ENCODE peak calls at places on chromosomes 16 and 17, in five cellular contexts. O is HepG2, X is A673, Q is fibroblast of lung, W is astrocyte. D is an unnamed sample.

GRCh38 chr17:48554412-48555090 is 9.6 kb upstream of the HOXB2 start:
- DNase-seq in X (peak; percentile 47), W (peak; percentile 23), O (no peak), Q (peak; percentile 34), D (no peak)

GRCh38 chr17:19979917-19980770 is 2.5 kb upstream of the AKAP10 start:
- DNase-seq in O (no peak), Q (no peak), W (no peak), X (no peak), D (no peak)

GRCh38 chr16:50311891-50312501 is 45.6 kb downstream of the ADCY7 start:
- DNase-seq in O (no peak), Q (no peak), W (no peak), X (no peak), D (no peak)

GRCh38 chr16:84989791-84990620 is 21.3 kb downstream of the ZDHHC7 start:
- DNase-seq in Q (no peak), W (no peak), O (no peak), X (no peak), D (no peak)

GRCh38 chr17:27549251-27549919 is 81.6 kb upstream of the LGALS9 start:
- DNase-seq in W (no peak), Q (no peak), X (no peak), O (no peak), D (no peak)

GRCh38 chr16:8374586-8374985 is 215.7 kb downstream of the TMEM114 start:
- DNase-seq in X (no peak), O (no peak), Q (no peak), W (no peak), D (no peak)

GRCh38 chr17:29180051-29180787 is at the start of gene MYO18A:
- DNase-seq in W (peak; percentile 45), Q (peak; percentile 69), O (peak; percentile 45), X (peak; percentile 85), D (no peak)

GRCh38 chr17:72362466-72363335 is 241.9 kb downstream of the SOX9 start:
- DNase-seq in Q (peak; percentile 89), X (no peak), W (peak; percentile 87), O (peak; percentile 85), D (peak; percentile 88)

GRCh38 chr17:35167666-35168065 is 20.0 kb downstream of the UNC45B start:
- DNase-seq in W (no peak), Q (no peak), X (no peak), O (no peak), D (peak; percentile 32)

GRCh38 chr16:50680907-50681885 is at the start of gene SNX20:
- DNase-seq in X (no peak), O (no peak), W (no peak), Q (no peak), D (no peak)

GRCh38 chr16:2976201-2976600 is 4.0 kb downstream of the PKMYT1 start:
- DNase-seq in W (no peak), Q (no peak), O (no peak), X (no peak), D (no peak)

GRCh38 chr16:2975161-2975795 is 5.0 kb downstream of the PKMYT1 start:
- DNase-seq in X (no peak), Q (no peak), O (no peak), W (no peak), D (no peak)

GRCh38 chr16:2979669-2980226 is 498 bp downstream of the PKMYT1 start:
- DNase-seq in W (no peak), X (no peak), O (no peak), Q (no peak), D (no peak)

GRCh38 chr16:2976673-2977072 is 3.6 kb downstream of the PKMYT1 start:
- DNase-seq in W (no peak), O (no peak), X (no peak), Q (no peak), D (no peak)

DNA sequence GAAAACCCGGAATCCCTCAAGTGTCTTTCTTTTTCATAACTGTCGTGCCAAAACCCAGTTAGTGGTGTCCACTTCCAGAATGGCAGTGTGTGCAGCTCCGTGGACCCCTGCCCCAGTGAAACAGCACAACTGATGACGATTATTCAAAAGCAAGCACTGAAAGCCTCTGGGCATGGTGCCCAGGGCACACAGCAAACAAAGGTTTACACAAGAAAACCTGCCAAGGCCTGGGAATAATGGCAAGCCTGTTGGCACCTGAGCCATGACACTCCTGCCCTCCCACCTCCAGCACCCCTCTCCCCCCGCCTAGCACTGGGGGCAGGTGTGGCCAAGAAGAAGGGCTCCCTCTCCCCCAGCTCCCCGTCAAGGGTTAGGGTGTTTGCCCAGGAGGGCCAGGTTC is 2.8 kb downstream of the PKMYT1 start:
- DNase-seq in O (no peak), Q (no peak), X (no peak), W (no peak), D (no peak)
- H3K4me1 ChIP-seq in O (peaks cover 17% of the 10 kb centered on the region), Q (peaks cover 8% of the 10 kb centered on the region), X (peaks cover 16% of the 10 kb centered on the region), W (peaks cover 17% of the 10 kb centered on the region), D (peaks cover 24% of the 10 kb centered on the region)

GRCh38 chr16:54928016-54928356 is 2.7 kb upstream of the IRX5 start:
- DNase-seq in O (no peak), W (no peak), Q (peak; percentile 34), X (peak; percentile 49), D (no peak)

GRCh38 chr16:54929090-54930033 is 1.3 kb upstream of the IRX5 start:
- DNase-seq in Q (peak; percentile 97), X (peak; percentile 99), W (peak; percentile 94), O (no peak), D (peak; percentile 88)

GRCh38 chr16:54928421-54929089 is 2.1 kb upstream of the IRX5 start:
- DNase-seq in X (peak; percentile 83), W (no peak), O (no peak), Q (peak; percentile 33), D (no peak)

GRCh38 chr16:54926166-54926838 is 4.4 kb upstream of the IRX5 start:
- DNase-seq in X (no peak), W (peak; percentile 82), O (no peak), Q (peak; percentile 83), D (no peak)

DNA sequence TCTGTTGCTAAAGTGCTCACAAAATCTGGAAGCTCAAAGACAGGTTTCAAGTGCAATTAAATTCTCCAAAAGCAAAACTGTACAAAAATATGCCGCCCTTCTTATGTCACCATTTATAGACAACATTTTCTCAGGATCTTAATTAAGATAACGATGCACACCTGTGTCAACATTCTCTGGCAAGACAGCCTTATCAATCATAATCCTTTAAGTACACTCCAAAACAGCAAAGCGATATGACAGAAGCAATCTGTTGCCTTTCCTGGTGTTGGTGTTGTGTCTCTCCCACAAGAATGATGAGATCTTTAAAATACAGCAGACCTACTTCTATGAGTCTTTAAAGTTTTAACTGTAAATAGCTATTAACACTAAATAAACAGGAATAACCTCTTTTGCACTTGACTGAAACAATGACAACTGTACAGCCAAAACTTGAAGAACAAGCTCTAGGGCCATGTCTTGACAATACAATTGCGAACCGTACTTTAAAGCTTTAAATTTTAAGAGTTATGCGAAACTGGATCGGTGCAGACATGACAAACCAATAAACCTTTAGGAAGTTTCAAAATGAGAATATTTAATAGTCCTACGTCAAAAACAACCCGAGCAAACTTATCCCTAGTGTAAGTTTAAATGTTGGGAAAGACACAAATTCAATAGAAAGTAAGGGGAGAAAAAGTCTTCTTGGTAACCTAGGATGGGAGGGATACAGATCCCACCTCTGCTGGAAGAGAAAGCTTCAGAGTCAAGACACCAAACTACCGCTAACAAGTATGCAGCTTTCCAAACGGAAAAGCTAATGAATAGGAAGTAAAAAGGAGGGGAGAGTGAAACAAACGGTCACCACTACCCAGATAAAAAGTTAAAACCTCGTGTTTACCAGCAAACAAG is 3.3 kb upstream of the IRX5 start:
- DNase-seq in W (no peak), Q (peak; percentile 6), O (no peak), X (no peak), D (no peak)
- TF ChIP-seq EZH2 in W (peak; percentile 18), Q (no peak), O (no peak), X (no peak), D (no peak)

GRCh38 chr17:17079336-17079735 is 37.1 kb downstream of the MPRIP start:
- DNase-seq in X (no peak), Q (no peak), O (no peak), W (no peak), D (no peak)

GRCh38 chr17:17080781-17081180 is 38.5 kb downstream of the MPRIP start:
- DNase-seq in W (no peak), Q (no peak), X (no peak), O (no peak), D (no peak)

GRCh38 chr17:17081304-17081940 is 39.2 kb downstream of the MPRIP start:
- DNase-seq in X (no peak), W (no peak), Q (no peak), O (no peak), D (no peak)

GRCh38 chr17:17079761-17080160 is 37.5 kb downstream of the MPRIP start:
- DNase-seq in X (no peak), O (no peak), W (no peak), Q (no peak), D (no peak)

DNA sequence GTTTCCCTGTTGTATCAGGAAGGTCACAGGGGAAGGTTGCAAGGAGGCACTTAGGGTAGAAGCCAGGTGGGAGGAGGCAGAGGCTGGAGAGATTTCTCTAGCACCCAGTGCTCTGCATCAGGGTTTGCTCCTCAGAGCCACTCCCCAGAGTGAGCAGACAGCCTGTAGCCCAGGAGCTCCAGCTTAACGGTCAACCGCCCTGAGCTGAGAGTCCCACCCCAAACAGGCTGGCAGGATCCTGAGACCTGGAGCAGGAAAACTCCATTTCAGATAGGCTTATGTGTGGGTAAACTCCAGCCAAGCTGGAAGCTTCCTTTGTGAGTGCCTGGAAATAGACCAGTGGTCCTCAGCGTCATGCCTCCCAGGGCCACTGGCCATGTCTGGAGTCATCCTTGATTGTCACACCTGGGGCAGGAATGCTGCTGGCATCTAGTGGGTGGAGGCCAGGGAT is 37.9 kb downstream of the MPRIP start:
- DNase-seq in Q (no peak), O (no peak), X (no peak), W (no peak), D (no peak)
- H3K4me1 ChIP-seq in Q (peaks cover 27% of the 10 kb centered on the region), O (peaks cover 51% of the 10 kb centered on the region), X (no peaks in the 10 kb centered on the region), W (peaks cover 11% of the 10 kb centered on the region), D (peaks cover 18% of the 10 kb centered on the region)

GRCh38 chr16:31699601-31700000 is 171.9 kb downstream of the AHSP start:
- DNase-seq in X (no peak), W (no peak), O (no peak), Q (no peak), D (no peak)

GRCh38 chr16:31698901-31699300 is 171.2 kb downstream of the AHSP start:
- DNase-seq in X (no peak), O (no peak), Q (no peak), W (no peak), D (no peak)

GRCh38 chr16:31701734-31702133 is 171.9 kb upstream of the ZNF267 start:
- DNase-seq in X (no peak), O (no peak), W (no peak), Q (no peak), D (no peak)

GRCh38 chr16:31700200-31700529 is 172.5 kb downstream of the AHSP start:
- DNase-seq in O (no peak), W (no peak), X (no peak), Q (peak; percentile 51), D (no peak)

DNA sequence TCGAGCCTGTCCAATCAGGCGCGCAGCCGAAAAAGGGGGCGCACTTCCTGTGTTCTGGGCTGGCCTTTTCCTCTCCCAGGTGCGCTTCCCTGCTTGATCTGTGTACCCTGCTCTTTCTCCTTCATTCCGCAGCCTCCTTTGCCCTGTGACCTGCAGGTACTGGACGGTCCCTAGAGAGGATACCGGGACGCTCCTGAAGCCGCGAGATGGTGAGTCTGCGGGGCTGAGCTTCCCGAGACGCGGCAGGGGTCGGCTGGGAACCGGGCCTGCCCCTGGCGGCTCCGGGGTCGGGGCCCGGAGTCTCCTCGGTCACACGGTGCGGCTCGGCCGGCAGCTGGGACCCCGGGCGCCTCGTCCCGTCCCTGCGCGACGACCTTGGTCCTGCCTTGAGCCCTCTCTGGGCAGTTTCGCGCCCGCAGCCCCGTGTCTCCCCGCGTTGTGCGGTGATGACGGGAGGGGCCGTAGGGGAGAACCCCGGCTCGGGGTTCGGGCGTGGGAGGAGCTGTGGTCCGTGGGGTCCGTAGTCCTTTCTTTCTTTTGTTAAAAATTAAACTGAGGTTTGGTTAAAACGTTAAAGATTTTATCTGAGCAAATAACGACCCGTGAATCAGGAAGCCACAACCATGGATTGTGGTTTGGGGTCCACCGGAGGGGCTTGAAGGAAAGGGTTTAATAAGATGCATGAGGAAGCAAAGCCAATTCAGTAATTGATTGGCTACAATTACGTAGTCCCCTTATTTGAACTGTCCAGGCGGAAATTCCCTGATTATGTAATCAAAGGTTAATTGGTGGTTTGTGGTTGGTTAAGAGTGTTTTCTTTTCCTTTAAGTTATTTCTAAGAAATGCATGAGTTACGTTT is 172.8 kb upstream of the ZNF267 start:
- DNase-seq in O (peak; percentile 90), W (peak; percentile 49), Q (peak; percentile 44), X (peak; percentile 76), D (no peak)
- TF ChIP-seq EZH2 in O (no peak), W (no peak), Q (no peak), X (no peak), D (no peak)